ENCODE peak calls at places on chromosomes 7 and 10, in four cellular contexts. D is activated naive CD4-positive, alpha-beta T cell; V is Kasumi-1; X is activated CD4-positive, alpha-beta T cell treated with anti-CD3 and anti-CD28 coated beads, Interleukin-2, amount 10 ng/mL, durations not matched to agents 7 days and 5 days. A is an unnamed sample.

GRCh38 chr7:55534916-55535636 is 37.2 kb downstream of the VOPP1 start:
- DNase-seq in D (no peak), V (no peak), X (no peak), A (no peak)

GRCh38 chr10:4941540-4942330 is 21.5 kb upstream of the AKR1C1 start:
- DNase-seq in D (no peak), V (no peak), X (no peak), A (no peak)

GRCh38 chr10:77416327-77417135 is 221.1 kb downstream of the KCNMA1 start:
- DNase-seq in D (no peak), V (no peak), X (no peak), A (no peak)

GRCh38 chr7:102268635-102269034 is 18.0 kb upstream of the SH2B2 start:
- DNase-seq in D (no peak), V (no peak), X (no peak), A (no peak)

GRCh38 chr7:25244193-25244592 is 15.9 kb upstream of the NPVF start:
- DNase-seq in D (no peak), V (no peak), X (no peak), A (no peak)

GRCh38 chr7:29398011-29398410 is 165.6 kb upstream of the PRR15 start:
- DNase-seq in D (no peak), V (no peak), X (no peak), A (no peak)

GRCh38 chr10:52172581-52172980 is 141.5 kb upstream of the DKK1 start:
- DNase-seq in D (no peak), V (peak), X (no peak), A (no peak)

GRCh38 chr10:87635498-87636312 is 24.0 kb upstream of the PAPSS2 start:
- DNase-seq in D (no peak), V (peak), X (peak), A (no peak)

GRCh38 chr7:157394246-157395191 is 57.7 kb downstream of the DNAJB6 start:
- DNase-seq in D (no peak), V (no peak), X (no peak), A (no peak)

GRCh38 chr7:137146552-137146961 is 197.0 kb downstream of the PTN start:
- DNase-seq in D (no peak), V (no peak), X (no peak), A (no peak)

GRCh38 chr7:82010416-82010815 is 240.6 kb upstream of the HGF start:
- DNase-seq in D (no peak), V (no peak), X (no peak), A (no peak)

GRCh38 chr10:50658165-50658564 is 34.4 kb upstream of the SGMS1 start:
- DNase-seq in D (no peak), V (no peak), X (no peak), A (no peak)

GRCh38 chr10:44172883-44173557 is 211.9 kb downstream of the CXCL12 start:
- DNase-seq in D (no peak), V (no peak), X (no peak), A (no peak)

GRCh38 chr10:28604567-28605536 is 71.9 kb downstream of the WAC start:
- DNase-seq in D (no peak), V (no peak), X (no peak), A (no peak)

GRCh38 chr7:25732771-25733217 is 419.2 kb upstream of the NFE2L3 start:
- DNase-seq in D (no peak), V (no peak), X (no peak), A (no peak)

GRCh38 chr10:18683427-18683826 is 24.2 kb downstream of the ARL5B start:
- DNase-seq in D (no peak), V (no peak), X (no peak), A (no peak)

GRCh38 chr7:10677211-10677610 is 296.5 kb upstream of the PHF14 start:
- DNase-seq in D (no peak), V (no peak), X (no peak), A (no peak)

A was measured in germinal center.